ENCODE peak calls at places on chromosome 19, in six cellular contexts. One of them, this sample, is unnamed.

GRCh38 chr19:18433039-18433691 is 4.8 kb downstream of the ISYNA1 start:
- DNase-seq in H1: peak
- DNase-seq in GM12891: no peak
- DNase-seq in K562: peak
- DNase-seq in HepG2: no peak
- DNase-seq in GM12878: no peak
- DNase-seq in this sample: peak

GRCh38 chr19:32646556-32646955 is 28.4 kb downstream of the ANKRD27 start:
- DNase-seq in H1: no peak
- DNase-seq in GM12891: no peak
- DNase-seq in K562: no peak
- DNase-seq in HepG2: no peak
- DNase-seq in GM12878: no peak
- DNase-seq in this sample: no peak

GRCh38 chr19:49911381-49912145 is 14.9 kb upstream of the IL4I1 start:
- DNase-seq in H1: no peak
- DNase-seq in GM12891: peak
- DNase-seq in K562: no peak
- DNase-seq in HepG2: no peak
- DNase-seq in GM12878: peak
- DNase-seq in this sample: no peak

GRCh38 chr19:45462174-45462573 is 5.6 kb upstream of the FOSB start:
- DNase-seq in H1: no peak
- DNase-seq in GM12891: no peak
- DNase-seq in K562: no peak
- DNase-seq in HepG2: no peak
- DNase-seq in GM12878: no peak
- DNase-seq in this sample: no peak

GRCh38 chr19:13987101-13987890 is 18.8 kb downstream of the RFX1 start:
- DNase-seq in H1: no peak
- DNase-seq in GM12891: no peak
- DNase-seq in K562: no peak
- DNase-seq in HepG2: no peak
- DNase-seq in GM12878: no peak
- DNase-seq in this sample: no peak

GRCh38 chr19:1067341-1068103 is 555 bp downstream of the ARHGAP45 start:
- DNase-seq in H1: no peak
- DNase-seq in GM12891: no peak
- DNase-seq in K562: peak
- DNase-seq in HepG2: no peak
- DNase-seq in GM12878: no peak
- DNase-seq in this sample: no peak

GRCh38 chr19:4604912-4605311 is 34.4 kb upstream of the TNFAIP8L1 start:
- DNase-seq in H1: no peak
- DNase-seq in GM12891: no peak
- DNase-seq in K562: no peak
- DNase-seq in HepG2: no peak
- DNase-seq in GM12878: no peak
- DNase-seq in this sample: no peak

GRCh38 chr19:14978377-14978776 is 1.3 kb downstream of the SLC1A6 start:
- DNase-seq in H1: no peak
- DNase-seq in GM12891: no peak
- DNase-seq in K562: no peak
- DNase-seq in HepG2: no peak
- DNase-seq in GM12878: no peak
- DNase-seq in this sample: no peak

GRCh38 chr19:51098366-51099069 is 9.7 kb downstream of the CTU1 start:
- DNase-seq in H1: no peak
- DNase-seq in GM12891: no peak
- DNase-seq in K562: no peak
- DNase-seq in HepG2: no peak
- DNase-seq in GM12878: no peak
- DNase-seq in this sample: no peak

GRCh38 chr19:58364127-58364526 is 1.6 kb upstream of the ZNF497 start:
- DNase-seq in H1: no peak
- DNase-seq in GM12891: no peak
- DNase-seq in K562: no peak
- DNase-seq in HepG2: no peak
- DNase-seq in GM12878: no peak
- DNase-seq in this sample: no peak

GRCh38 chr19:11570039-11570462 is 7.4 kb downstream of the ACP5 start:
- DNase-seq in H1: no peak
- DNase-seq in GM12891: no peak
- DNase-seq in K562: peak
- DNase-seq in HepG2: no peak
- DNase-seq in GM12878: no peak
- DNase-seq in this sample: peak

GRCh38 chr19:36564391-36564790 is 8.7 kb downstream of the ZNF529 start:
- DNase-seq in H1: no peak
- DNase-seq in GM12891: no peak
- DNase-seq in K562: no peak
- DNase-seq in HepG2: no peak
- DNase-seq in GM12878: no peak
- DNase-seq in this sample: no peak

GRCh38 chr19:58330458-58330857 is 3.7 kb downstream of the ZSCAN22 start:
- DNase-seq in H1: no peak
- DNase-seq in GM12891: no peak
- DNase-seq in K562: peak
- DNase-seq in HepG2: no peak
- DNase-seq in GM12878: no peak
- DNase-seq in this sample: no peak

GRCh38 chr19:38665950-38666661 is 18.7 kb downstream of the ACTN4 start:
- DNase-seq in H1: peak
- DNase-seq in GM12891: no peak
- DNase-seq in K562: no peak
- DNase-seq in HepG2: peak
- DNase-seq in GM12878: no peak
- DNase-seq in this sample: no peak

GRCh38 chr19:5536337-5536894 is 31.3 kb downstream of the TINCR start:
- DNase-seq in H1: peak
- DNase-seq in GM12891: no peak
- DNase-seq in K562: peak
- DNase-seq in HepG2: no peak
- DNase-seq in GM12878: no peak
- DNase-seq in this sample: no peak

GRCh38 chr19:55088021-55088451 is 12.4 kb downstream of the EPS8L1 start:
- DNase-seq in H1: no peak
- DNase-seq in GM12891: no peak
- DNase-seq in K562: no peak
- DNase-seq in HepG2: no peak
- DNase-seq in GM12878: no peak
- DNase-seq in this sample: no peak

GRCh38 chr19:48842744-48843162 is 6.5 kb upstream of the HSD17B14 start:
- DNase-seq in H1: peak
- DNase-seq in GM12891: no peak
- DNase-seq in K562: peak
- DNase-seq in HepG2: peak
- DNase-seq in GM12878: no peak
- DNase-seq in this sample: no peak

GRCh38 chr19:16134510-16134909 is 9.0 kb upstream of the HSH2D start:
- DNase-seq in H1: no peak
- DNase-seq in GM12891: no peak
- DNase-seq in K562: no peak
- DNase-seq in HepG2: no peak
- DNase-seq in GM12878: peak
- DNase-seq in this sample: no peak

GRCh38 chr19:50158577-50158976 is 4.5 kb downstream of the IZUMO2 start:
- DNase-seq in H1: no peak
- DNase-seq in GM12891: no peak
- DNase-seq in K562: peak
- DNase-seq in HepG2: no peak
- DNase-seq in GM12878: no peak
- DNase-seq in this sample: no peak

GRCh38 chr19:31350693-31351211 is 1.5 kb upstream of the TSHZ3 start:
- DNase-seq in H1: peak
- DNase-seq in GM12891: no peak
- DNase-seq in K562: peak
- DNase-seq in HepG2: no peak
- DNase-seq in GM12878: no peak
- DNase-seq in this sample: no peak

GRCh38 chr19:9523885-9524474 is 14.5 kb downstream of the ZNF426 start:
- DNase-seq in H1: no peak
- DNase-seq in GM12891: no peak
- DNase-seq in K562: no peak
- DNase-seq in HepG2: no peak
- DNase-seq in GM12878: no peak
- DNase-seq in this sample: no peak

GRCh38 chr19:1251503-1252220 is 3.3 kb downstream of the MIDN start:
- DNase-seq in H1: no peak
- DNase-seq in GM12891: no peak
- DNase-seq in K562: no peak
- DNase-seq in HepG2: peak
- DNase-seq in GM12878: no peak
- DNase-seq in this sample: no peak

GRCh38 chr19:33377586-33378475 is 4.3 kb downstream of the CEBPG start:
- DNase-seq in H1: no peak
- DNase-seq in GM12891: no peak
- DNase-seq in K562: no peak
- DNase-seq in HepG2: no peak
- DNase-seq in GM12878: no peak
- DNase-seq in this sample: no peak

GRCh38 chr19:4186087-4186993 is 3.9 kb downstream of the ANKRD24 start:
- DNase-seq in H1: peak
- DNase-seq in GM12891: peak
- DNase-seq in K562: peak
- DNase-seq in HepG2: peak
- DNase-seq in GM12878: no peak
- DNase-seq in this sample: peak

GRCh38 chr19:57067440-57067839 is 52.3 kb upstream of the USP29 start:
- DNase-seq in H1: no peak
- DNase-seq in GM12891: no peak
- DNase-seq in K562: no peak
- DNase-seq in HepG2: no peak
- DNase-seq in GM12878: no peak
- DNase-seq in this sample: no peak

GRCh38 chr19:1400281-1401137 is 833 bp downstream of the GAMT start:
- DNase-seq in H1: no peak
- DNase-seq in GM12891: no peak
- DNase-seq in K562: peak
- DNase-seq in HepG2: peak
- DNase-seq in GM12878: no peak
- DNase-seq in this sample: peak

GRCh38 chr19:50657672-50658437 is 8.6 kb downstream of the C19orf81 start:
- DNase-seq in H1: peak
- DNase-seq in GM12891: no peak
- DNase-seq in K562: peak
- DNase-seq in HepG2: peak
- DNase-seq in GM12878: peak
- DNase-seq in this sample: no peak

GRCh38 chr19:41324921-41325639 is 15.1 kb downstream of the CCDC97 start:
- DNase-seq in H1: peak
- DNase-seq in GM12891: no peak
- DNase-seq in K562: peak
- DNase-seq in HepG2: peak
- DNase-seq in GM12878: no peak
- DNase-seq in this sample: no peak
- TF ChIP-seq POLR2AphosphoS5 in H1: peak
- TF ChIP-seq POLR2AphosphoS5 in GM12891: peak
- TF ChIP-seq POLR2AphosphoS5 in K562: no peak
- TF ChIP-seq POLR2AphosphoS5 in HepG2: no peak
- TF ChIP-seq POLR2AphosphoS5 in GM12878: no peak
- TF ChIP-seq POLR2AphosphoS5 in this sample: peak

DNA sequence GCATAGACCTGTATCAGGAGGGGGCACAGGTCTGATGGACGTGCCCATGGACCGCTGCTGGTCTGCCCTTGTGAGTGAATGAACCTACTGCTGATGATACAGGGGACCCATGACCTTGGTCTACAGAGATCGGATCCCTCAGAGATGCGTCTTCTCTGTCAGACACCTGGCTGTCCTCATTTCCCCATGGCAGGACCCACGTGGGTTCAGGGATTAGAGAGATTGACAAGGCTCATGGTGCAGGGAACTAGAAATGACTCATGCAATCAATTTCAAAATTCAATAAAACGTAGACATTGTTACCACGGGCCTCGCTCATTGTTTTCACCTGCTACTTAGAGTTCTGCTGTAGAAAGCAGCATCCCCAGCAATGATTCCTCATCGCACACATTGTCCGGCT is 962 bp upstream of the TPRX1 start:
- DNase-seq in H1: no peak
- DNase-seq in GM12891: no peak
- DNase-seq in K562: no peak
- DNase-seq in HepG2: no peak
- DNase-seq in GM12878: no peak
- DNase-seq in this sample: no peak
- TF ChIP-seq POLR2A in H1: no peak
- TF ChIP-seq POLR2A in GM12891: no peak
- TF ChIP-seq POLR2A in K562: no peak
- TF ChIP-seq POLR2A in HepG2: no peak
- TF ChIP-seq POLR2A in GM12878: no peak
- TF ChIP-seq POLR2A in this sample: no peak

GRCh38 chr19:17406039-17406886 is 833 bp upstream of the BST2 start:
- DNase-seq in H1: no peak
- DNase-seq in GM12891: no peak
- DNase-seq in K562: peak
- DNase-seq in HepG2: no peak
- DNase-seq in GM12878: no peak
- DNase-seq in this sample: peak
- TF ChIP-seq TAF1 in H1: no peak
- TF ChIP-seq TAF1 in GM12891: no peak
- TF ChIP-seq TAF1 in K562: no peak
- TF ChIP-seq TAF1 in HepG2: no peak
- TF ChIP-seq TAF1 in GM12878: peak
- TF ChIP-seq TAF1 in this sample: no peak

GRCh38 chr19:41371541-41371940 is 4.8 kb upstream of the TMEM91 start:
- DNase-seq in H1: no peak
- DNase-seq in GM12891: no peak
- DNase-seq in K562: no peak
- DNase-seq in HepG2: no peak
- DNase-seq in GM12878: no peak
- DNase-seq in this sample: no peak

GRCh38 chr19:41377977-41378707 is 1.8 kb downstream of the TMEM91 start:
- DNase-seq in H1: peak
- DNase-seq in GM12891: peak
- DNase-seq in K562: peak
- DNase-seq in HepG2: no peak
- DNase-seq in GM12878: no peak
- DNase-seq in this sample: peak

GRCh38 chr19:41373993-41374392 is 2.3 kb upstream of the TMEM91 start:
- DNase-seq in H1: no peak
- DNase-seq in GM12891: no peak
- DNase-seq in K562: no peak
- DNase-seq in HepG2: no peak
- DNase-seq in GM12878: no peak
- DNase-seq in this sample: no peak

GRCh38 chr19:41376241-41376997 is at the start of gene TMEM91:
- DNase-seq in H1: peak
- DNase-seq in GM12891: no peak
- DNase-seq in K562: peak
- DNase-seq in HepG2: no peak
- DNase-seq in GM12878: no peak
- DNase-seq in this sample: no peak

DNA sequence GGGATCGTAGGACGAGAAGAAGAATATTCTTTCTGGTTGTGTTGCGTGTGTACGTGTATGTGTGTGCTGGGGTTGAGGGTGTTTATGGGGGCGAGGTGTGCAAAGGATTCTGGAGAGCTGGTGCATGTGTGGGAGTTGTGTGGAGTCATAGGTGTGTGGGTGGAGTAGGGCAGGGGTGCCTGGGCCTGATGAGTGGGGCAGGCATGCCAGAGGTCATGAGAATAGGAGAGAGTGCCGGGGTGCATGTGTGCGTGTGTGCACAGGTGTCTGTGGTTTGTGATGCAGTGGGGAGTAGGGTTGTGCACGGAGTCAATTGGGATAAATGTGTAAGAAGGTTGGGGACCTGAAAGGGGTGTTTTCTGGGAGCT is 649 bp downstream of the TMEM91 start:
- DNase-seq in H1: no peak
- DNase-seq in GM12891: no peak
- DNase-seq in K562: no peak
- DNase-seq in HepG2: no peak
- DNase-seq in GM12878: no peak
- DNase-seq in this sample: no peak
- TF ChIP-seq POLR2AphosphoS5 in H1: no peak
- TF ChIP-seq POLR2AphosphoS5 in GM12891: no peak
- TF ChIP-seq POLR2AphosphoS5 in K562: no peak
- TF ChIP-seq POLR2AphosphoS5 in HepG2: no peak
- TF ChIP-seq POLR2AphosphoS5 in GM12878: no peak
- TF ChIP-seq POLR2AphosphoS5 in this sample: no peak